ENCODE peak calls at places on chromosomes 3 and 15, in five cellular contexts. S is NAMALWA; T is NCI-H82; F is GM03348; M is activated CD4-positive, alpha-beta T cell treated with anti-CD3 and anti-CD28 coated beads, Interleukin-2, amount 50 U/mL, for 48 hours. R is an unnamed sample.

GRCh38 chr3:27114684-27115083 is 254.5 kb downstream of the NEK10 start:
- DNase-seq in S (no peak), T (no peak), F (no peak), M (no peak), R (no peak)

GRCh38 chr15:60379466-60380274 is 18.1 kb downstream of the ANXA2 start:
- DNase-seq in S (no peak), T (no peak), F (peak), M (no peak), R (no peak)

GRCh38 chr15:100686021-100686724 is 83.8 kb downstream of the ASB7 start:
- DNase-seq in S (no peak), T (no peak), F (peak), M (no peak), R (no peak)

GRCh38 chr3:150351398-150351797 is 56.7 kb upstream of the TSC22D2 start:
- DNase-seq in S (no peak), T (no peak), F (no peak), M (no peak), R (no peak)

GRCh38 chr15:92502930-92503329 is 109.2 kb downstream of the ST8SIA2 start:
- DNase-seq in S (no peak), T (no peak), F (no peak), M (no peak), R (no peak)

GRCh38 chr15:50222181-50222580 is 40.2 kb downstream of the SLC27A2 start:
- DNase-seq in S (no peak), T (no peak), F (no peak), M (no peak), R (no peak)

GRCh38 chr3:151346292-151346691 is 16.9 kb upstream of the P2RY13 start:
- DNase-seq in S (no peak), T (no peak), F (no peak), M (no peak), R (no peak)

GRCh38 chr3:46695177-46695961 is 1.9 kb upstream of the ALS2CL start:
- DNase-seq in S (peak), T (peak), F (no peak), M (peak), R (no peak)

GRCh38 chr3:149969110-149969944 is 1.4 kb downstream of the PFN2 start:
- DNase-seq in S (no peak), T (peak), F (peak), M (no peak), R (no peak)

GRCh38 chr15:90594297-90594696 is 64.6 kb downstream of the CRTC3 start:
- DNase-seq in S (peak), T (no peak), F (peak), M (peak), R (peak)

GRCh38 chr15:74773731-74774252 is 8.1 kb upstream of the CSK start:
- DNase-seq in S (peak), T (no peak), F (no peak), M (no peak), R (no peak)

GRCh38 chr3:44906997-44907396 is 32.6 kb downstream of the TGM4 start:
- DNase-seq in S (no peak), T (no peak), F (no peak), M (peak), R (no peak)

GRCh38 chr15:78675617-78676360 is 34.8 kb upstream of the CHRNB4 start:
- DNase-seq in S (no peak), T (no peak), F (no peak), M (no peak), R (no peak)

GRCh38 chr15:71254503-71254902 is 139.2 kb downstream of the THSD4 start:
- DNase-seq in S (no peak), T (peak), F (no peak), M (no peak), R (no peak)

GRCh38 chr15:35383511-35383910 is 162.5 kb downstream of the DPH6 start:
- DNase-seq in S (no peak), T (no peak), F (no peak), M (no peak), R (no peak)

R was measured in GM12878.